ENCODE peak calls at places on chromosomes 3 and 15, in six cellular contexts. X is prostate gland, A is Peyer's patch, V is sigmoid colon, M is IMR-90, R is uterus. J is an unnamed sample. For H3K4me1, the result is how much of the 10 kb centered on the place peaks cover.

GRCh38 chr15:95557226-95558046 is 773.1 kb upstream of the NR2F2 start:
- DNase-seq in V (no peak), A (no peak), X (peak), M (peak), R (peak), J (no peak)

GRCh38 chr15:88018865-88019626 is 237.5 kb downstream of the NTRK3 start:
- DNase-seq in R (no peak), M (no peak), X (peak), A (no peak), V (no peak), J (no peak)

GRCh38 chr15:89472785-89473256 is 23.6 kb downstream of the RHCG start:
- DNase-seq in A (peak), X (no peak), V (no peak), M (peak), R (no peak), J (no peak)

GRCh38 chr3:169822540-169822939 is 9.8 kb upstream of the LRRC34 start:
- DNase-seq in X (no peak), V (no peak), M (no peak), A (no peak), R (no peak), J (no peak)

GRCh38 chr3:194585880-194586281 is 47.3 kb downstream of the TMEM44 start:
- DNase-seq in X (no peak), V (no peak), M (no peak), A (no peak), R (no peak), J (no peak)

GRCh38 chr3:3893590-3893989 is 94.4 kb downstream of the LRRN1 start:
- DNase-seq in V (no peak), X (no peak), A (no peak), R (no peak), M (no peak), J (no peak)

GRCh38 chr15:33068531-33068990 is 126.0 kb downstream of the FMN1 start:
- DNase-seq in V (no peak), X (peak), R (no peak), M (no peak), A (no peak), J (no peak)

GRCh38 chr3:29335438-29335837 is 54.6 kb downstream of the RBMS3 start:
- DNase-seq in A (peak), R (peak), M (peak), X (peak), V (peak), J (no peak)

GRCh38 chr3:133841196-133841595 is 35.6 kb downstream of the SRPRB start:
- DNase-seq in M (no peak), V (peak), X (no peak), R (no peak), A (no peak), J (no peak)

GRCh38 chr3:129226374-129226773 is 23.0 kb upstream of the COPG1 start:
- DNase-seq in V (peak), R (peak), A (peak), X (peak), M (peak), J (no peak)

GRCh38 chr15:36887214-36888017 is 212.9 kb downstream of the MEIS2 start:
- DNase-seq in V (no peak), A (no peak), R (peak), X (peak), M (no peak), J (no peak)

GRCh38 chr3:93981649-93982048 is 1.7 kb downstream of the ARL13B start:
- DNase-seq in R (no peak), M (no peak), V (no peak), X (no peak), A (no peak), J (no peak)

GRCh38 chr15:29840054-29840453 is 17.8 kb upstream of the TJP1 start:
- DNase-seq in R (no peak), A (no peak), V (no peak), X (no peak), M (no peak), J (no peak)

GRCh38 chr3:28320981-28321380 is 27.5 kb upstream of the ZCWPW2 start:
- DNase-seq in V (no peak), M (no peak), R (no peak), X (no peak), A (no peak), J (no peak)

GRCh38 chr15:69476704-69477473 is 24.3 kb downstream of the RPLP1 start:
- DNase-seq in X (no peak), A (no peak), R (no peak), V (no peak), M (no peak), J (no peak)

GRCh38 chr15:43920815-43921214 is 94.0 kb downstream of the WDR76 start:
- DNase-seq in R (no peak), V (no peak), X (no peak), A (no peak), M (peak), J (no peak)

GRCh38 chr3:140441006-140441405 is 236.9 kb upstream of the TRIM42 start:
- DNase-seq in M (peak), A (no peak), V (no peak), R (peak), X (no peak), J (no peak)

GRCh38 chr3:9914559-9915251 is 2.2 kb upstream of the IL17RC start:
- DNase-seq in M (no peak), X (no peak), R (no peak), V (no peak), A (no peak), J (no peak)

GRCh38 chr15:44738340-44738984 is 2.1 kb downstream of the TRIM69 start:
- DNase-seq in V (no peak), M (peak), A (no peak), R (no peak), X (no peak), J (no peak)

GRCh38 chr3:197957775-197958103 is 2.3 kb upstream of the LMLN start:
- DNase-seq in R (no peak), M (no peak), X (no peak), V (no peak), A (no peak), J (no peak)

GRCh38 chr3:42936157-42936981 is 30.4 kb downstream of the ZNF662 start:
- DNase-seq in R (peak), V (peak), M (peak), X (no peak), A (no peak), J (no peak)

GRCh38 chr3:111012388-111013248 is 59.0 kb upstream of the NECTIN3 start:
- DNase-seq in A (no peak), X (no peak), V (no peak), M (no peak), R (no peak), J (no peak)

GRCh38 chr3:86814321-86814720 is 176.6 kb downstream of the VGLL3 start:
- DNase-seq in V (no peak), R (no peak), X (no peak), A (no peak), M (no peak), J (no peak)

GRCh38 chr3:68059628-68060027 is 405.2 kb upstream of the SUCLG2 start:
- DNase-seq in R (no peak), X (no peak), M (no peak), V (no peak), A (no peak), J (no peak)

GRCh38 chr15:93811305-93811704 is 420.1 kb upstream of the MCTP2 start:
- DNase-seq in M (no peak), R (no peak), X (no peak), A (no peak), V (no peak), J (no peak)

GRCh38 chr3:47877288-47877687 is 74.3 kb downstream of the DHX30 start:
- DNase-seq in X (no peak), V (no peak), A (no peak), R (no peak), M (peak), J (no peak)

GRCh38 chr3:81974754-81975153 is 213.3 kb upstream of the GBE1 start:
- DNase-seq in R (no peak), A (no peak), X (no peak), M (no peak), V (no peak), J (no peak)

GRCh38 chr3:189292667-189293478 is 121.1 kb downstream of the TPRG1 start:
- DNase-seq in V (no peak), R (no peak), M (no peak), X (peak), A (no peak), J (no peak)

GRCh38 chr3:126211569-126211968 is 31.2 kb upstream of the ALDH1L1 start:
- DNase-seq in V (peak), A (no peak), X (no peak), R (no peak), M (no peak), J (no peak)

GRCh38 chr15:63945005-63945788 is 101.1 kb downstream of the DAPK2 start:
- DNase-seq in A (peak), V (peak), M (peak), X (peak), R (peak), J (peak)

GRCh38 chr3:39415983-39416382 is 9.5 kb downstream of the RPSA start:
- DNase-seq in X (no peak), M (no peak), A (no peak), R (no peak), V (no peak), J (no peak)

GRCh38 chr3:152656207-152657001 is 178.5 kb upstream of the P2RY1 start:
- DNase-seq in A (no peak), M (no peak), R (no peak), X (no peak), V (no peak), J (no peak)

DNA sequence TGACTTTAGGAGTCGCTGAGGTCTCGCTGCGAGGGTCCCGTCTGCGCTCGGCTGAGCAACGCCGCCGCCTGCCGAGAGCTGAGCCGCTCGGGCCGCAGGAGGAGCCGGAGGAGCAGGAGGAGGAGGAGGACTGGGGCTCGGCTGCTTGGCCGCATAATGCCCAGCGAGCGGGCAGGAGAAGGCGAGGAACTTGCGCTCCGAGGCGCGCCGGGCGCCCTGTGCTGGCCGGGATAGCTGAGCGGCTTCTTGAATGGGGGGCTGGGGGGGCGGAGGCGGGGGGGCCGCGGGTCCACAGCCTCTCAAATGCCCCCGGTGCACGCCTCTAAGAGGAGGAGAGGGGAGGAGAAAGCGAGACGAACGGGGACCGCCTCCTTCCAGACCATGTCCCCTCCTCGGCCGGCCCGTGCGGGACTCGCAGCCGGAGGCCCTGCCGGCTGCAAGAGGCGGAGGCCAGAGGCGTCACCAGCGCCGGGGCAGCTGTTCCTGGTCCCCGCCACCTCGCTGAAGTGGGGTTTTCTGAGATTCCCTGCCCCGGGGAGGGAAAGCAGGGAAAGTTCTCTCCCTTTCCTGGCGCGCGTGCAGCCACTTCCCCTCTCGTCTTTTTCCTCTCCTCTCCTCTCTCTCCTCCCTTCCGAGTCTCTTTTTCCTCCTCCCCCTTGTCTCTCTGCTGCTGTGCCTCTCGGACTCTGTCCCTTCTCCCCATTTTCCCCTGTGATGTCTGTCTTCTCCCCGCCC is at the start of gene ADAMTS9:
- DNase-seq in V (peak), A (no peak), M (peak), R (peak), X (peak), J (no peak)
- TF ChIP-seq POLR2A in V (peak), A (no peak), M (peak), R (peak), X (peak), J (peak)

GRCh38 chr3:159764211-159765024 is 224.2 kb upstream of the IL12A start:
- DNase-seq in V (peak), M (peak), X (no peak), A (no peak), R (no peak), J (no peak)

GRCh38 chr3:159762238-159762637 is 226.4 kb upstream of the IL12A start:
- DNase-seq in X (no peak), A (no peak), V (no peak), M (no peak), R (no peak), J (no peak)

GRCh38 chr3:159765025-159765859 is 223.4 kb upstream of the IL12A start:
- DNase-seq in X (peak), A (no peak), M (peak), V (peak), R (peak), J (no peak)

GRCh38 chr3:159762981-159763465 is 225.6 kb upstream of the IL12A start:
- DNase-seq in A (no peak), V (peak), M (peak), X (peak), R (peak), J (no peak)

GRCh38 chr3:159763466-159764210 is 225.0 kb upstream of the IL12A start:
- DNase-seq in X (peak), V (peak), M (peak), A (no peak), R (peak), J (no peak)
- H3K4me1 ChIP-seq in X (under half), V (under half), M (under half), A (under half), R (under half), J (half or more)

DNA sequence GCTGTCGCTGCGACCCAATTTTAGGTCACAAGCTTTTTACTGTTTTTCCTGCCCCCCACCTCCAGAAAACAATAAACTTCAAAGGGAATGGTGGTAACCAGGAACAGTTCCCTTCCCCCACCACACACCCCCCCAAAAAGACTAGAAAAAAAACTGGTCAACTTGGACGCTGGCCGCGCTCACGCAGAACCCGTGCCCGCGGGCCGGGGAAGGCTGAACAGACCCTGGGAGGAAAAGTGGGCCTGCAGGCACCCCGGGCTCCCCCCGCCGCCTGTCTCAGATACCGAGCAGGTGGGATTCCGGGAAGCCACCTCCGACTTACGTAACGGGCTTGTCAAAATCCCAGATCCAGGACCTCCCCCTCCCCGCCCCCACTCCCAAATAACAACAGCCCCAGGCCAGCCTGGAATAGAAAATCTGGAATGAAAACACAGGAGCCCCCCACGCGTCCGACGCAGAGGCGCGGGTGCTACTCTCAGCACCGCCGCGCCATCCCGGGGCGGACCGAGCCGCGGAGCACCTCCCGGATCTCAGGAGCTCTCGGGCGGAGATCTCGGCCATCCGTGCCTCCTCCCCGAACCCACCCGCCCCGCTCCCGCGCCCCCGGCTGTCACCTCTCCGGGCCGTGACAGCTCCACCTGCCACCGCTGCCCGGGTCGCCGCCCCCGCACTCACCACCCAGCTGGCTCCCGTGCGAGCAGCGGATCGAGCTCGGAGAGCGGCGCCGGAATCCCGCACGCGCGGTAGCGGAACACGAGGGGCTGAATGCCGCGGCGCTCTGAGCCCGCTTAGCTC is 561 bp downstream of the DENND4A start:
- DNase-seq in R (peak), M (no peak), X (peak), A (peak), V (peak), J (peak)
- TF ChIP-seq POLR2A in R (no peak), M (no peak), X (no peak), A (no peak), V (no peak), J (no peak)

GRCh38 chr3:35760147-35760546 is 120.8 kb downstream of the ARPP21 start:
- DNase-seq in V (no peak), M (no peak), X (no peak), A (no peak), R (no peak), J (no peak)
- H3K4me1 ChIP-seq in V (under half), M (under half), X (under half), A (under half), R (under half), J (under half)